ENCODE peak calls at places on chromosomes 2 and 18, in seven cellular contexts. D, V, Q, N, H, M and T are unnamed samples.

GRCh38 chr2:169808211-169808610 is 9.5 kb downstream of the SSB start:
- DNase-seq in D (no peak), V (no peak), Q (no peak), N (peak; percentile 57), H (peak; percentile 56), M (no peak), T (no peak)

GRCh38 chr2:10901160-10901559 is 10.6 kb upstream of the KCNF1 start:
- DNase-seq in D (no peak), V (no peak), Q (no peak), N (peak; percentile 20), H (no peak), M (peak; percentile 79), T (no peak)

GRCh38 chr2:226832076-226832475 is 3.8 kb upstream of the RHBDD1 start:
- DNase-seq in D (no peak), V (no peak), Q (no peak), N (no peak), H (no peak), M (no peak), T (no peak)

GRCh38 chr2:8024506-8024905 is 657.4 kb upstream of the ID2 start:
- DNase-seq in D (no peak), V (no peak), Q (no peak), N (no peak), H (no peak), M (no peak), T (no peak)

GRCh38 chr2:46942891-46943626 is 27.5 kb upstream of the MCFD2 start:
- DNase-seq in D (no peak), V (peak; percentile 19), Q (no peak), N (no peak), H (no peak), M (no peak), T (no peak)

GRCh38 chr2:37707393-37707792 is 36.0 kb upstream of the CDC42EP3 start:
- DNase-seq in D (no peak), V (no peak), Q (no peak), N (no peak), H (no peak), M (no peak), T (no peak)

GRCh38 chr18:45837283-45838070 is 12.0 kb downstream of the SIGLEC15 start:
- DNase-seq in D (no peak), V (no peak), Q (no peak), N (peak; percentile 62), H (no peak), M (no peak), T (peak; percentile 49)

GRCh38 chr2:121665504-121665903 is 16.2 kb upstream of the CLASP1 start:
- DNase-seq in D (no peak), V (no peak), Q (no peak), N (no peak), H (no peak), M (peak; percentile 48), T (no peak)